ENCODE peak calls at places on chromosome 5, in eight cellular contexts. A is HFFc6; Y is fibroblast of mammary gland; F is effector memory CD8-positive, alpha-beta T cell; G is endothelial cell; K is fibroblast of lung; E is epithelial cell of proximal tubule; C is amygdala. L is an unnamed sample.

GRCh38 chr5:137051165-137051564 is 448.0 kb downstream of the SPOCK1 start:
- DNase-seq in E (no peak), Y (no peak), K (no peak), A (peak; percentile 31), G (no peak), F (no peak), C (no peak), L (no peak)

GRCh38 chr5:57324159-57324558 is 150.3 kb downstream of the GPBP1 start:
- DNase-seq in Y (no peak), F (no peak), K (peak; percentile 40), E (no peak), A (no peak), C (no peak), G (no peak), L (no peak)

GRCh38 chr5:36878421-36879088 is 2.0 kb downstream of the NIPBL start:
- DNase-seq in E (no peak), K (peak; percentile 51), A (peak; percentile 35), G (peak; percentile 23), F (no peak), C (no peak), Y (peak; percentile 55), L (no peak)

GRCh38 chr5:123700624-123701023 is 188.6 kb downstream of the CSNK1G3 start:
- DNase-seq in Y (peak; percentile 95), E (peak; percentile 97), G (no peak), A (peak; percentile 98), F (no peak), C (no peak), K (peak; percentile 89), L (no peak)

GRCh38 chr5:169701910-169702451 is 64.9 kb downstream of the DOCK2 start:
- DNase-seq in E (no peak), K (peak; percentile 76), Y (peak; percentile 67), C (peak; percentile 38), G (no peak), F (no peak), A (peak; percentile 62), L (no peak)

GRCh38 chr5:133944263-133945230 is 23.9 kb downstream of the C5orf15 start:
- DNase-seq in C (no peak), A (peak; percentile 45), Y (peak; percentile 57), E (no peak), F (no peak), G (peak; percentile 63), K (peak; percentile 60), L (peak; percentile 56)

GRCh38 chr5:59358497-59358896 is 535.0 kb downstream of the PDE4D start:
- DNase-seq in G (no peak), E (no peak), K (peak; percentile 78), A (no peak), Y (peak; percentile 11), F (no peak), C (no peak), L (no peak)

GRCh38 chr5:167594750-167595149 is 696.7 kb upstream of the WWC1 start:
- DNase-seq in C (no peak), K (no peak), E (no peak), F (no peak), A (no peak), G (no peak), Y (no peak), L (no peak)

GRCh38 chr5:39661026-39661779 is 236.4 kb upstream of the DAB2 start:
- DNase-seq in F (no peak), A (no peak), G (no peak), C (no peak), Y (peak; percentile 62), E (peak; percentile 33), K (peak; percentile 17), L (no peak)

GRCh38 chr5:143636951-143637528 is 174.9 kb upstream of the HMHB1 start:
- DNase-seq in Y (peak; percentile 63), F (no peak), K (peak; percentile 53), A (no peak), E (no peak), C (no peak), G (no peak), L (no peak)

GRCh38 chr5:81242906-81243436 is 9.8 kb downstream of the CKMT2 start:
- DNase-seq in G (no peak), Y (no peak), A (no peak), K (no peak), E (no peak), F (no peak), C (no peak), L (no peak)

GRCh38 chr5:9054821-9055589 is 490.9 kb downstream of the SEMA5A start:
- DNase-seq in F (no peak), A (peak; percentile 42), G (no peak), Y (no peak), C (no peak), E (no peak), K (no peak), L (no peak)

GRCh38 chr5:77920350-77921046 is 144.4 kb upstream of the TBCA start:
- DNase-seq in G (no peak), F (no peak), E (no peak), K (no peak), Y (no peak), A (no peak), C (no peak), L (no peak)

GRCh38 chr5:40626834-40627233 is 52.9 kb upstream of the PTGER4 start:
- DNase-seq in C (no peak), E (no peak), A (no peak), G (no peak), Y (no peak), K (no peak), F (no peak), L (no peak)

GRCh38 chr5:92119110-92119509 is 736.0 kb upstream of the ARRDC3 start:
- DNase-seq in A (no peak), Y (no peak), G (no peak), F (no peak), E (no peak), C (no peak), K (no peak), L (no peak)

GRCh38 chr5:74336286-74336685 is 304.2 kb downstream of the ENC1 start:
- DNase-seq in C (no peak), Y (peak; percentile 25), G (peak; percentile 17), F (no peak), E (no peak), A (no peak), K (no peak), L (no peak)

GRCh38 chr5:135488727-135489465 is 36.7 kb upstream of the TIFAB start:
- DNase-seq in G (peak; percentile 52), Y (peak; percentile 69), K (peak; percentile 75), C (peak; percentile 19), E (no peak), F (no peak), A (peak; percentile 66), L (no peak)

GRCh38 chr5:130710596-130710995 is 454.5 kb downstream of the HINT1 start:
- DNase-seq in E (no peak), Y (peak; percentile 68), F (no peak), A (no peak), K (peak; percentile 47), G (peak; percentile 8), C (no peak), L (no peak)

GRCh38 chr5:10537614-10538013 is 26.3 kb upstream of the ANKRD33B start:
- DNase-seq in A (no peak), K (no peak), E (no peak), F (no peak), Y (no peak), C (no peak), G (no peak), L (no peak)

GRCh38 chr5:73938280-73938937 is 312.4 kb downstream of the ARHGEF28 start:
- DNase-seq in C (no peak), E (peak; percentile 97), A (peak; percentile 94), Y (peak; percentile 94), G (no peak), K (peak; percentile 91), F (no peak), L (no peak)

GRCh38 chr5:74394924-74395880 is 245.3 kb downstream of the ENC1 start:
- DNase-seq in G (peak; percentile 25), C (no peak), A (no peak), F (no peak), K (no peak), Y (no peak), E (peak; percentile 63), L (peak; percentile 3)

GRCh38 chr5:176859916-176860315 is 39.2 kb downstream of the HK3 start:
- DNase-seq in C (no peak), K (no peak), Y (no peak), E (no peak), F (no peak), G (no peak), A (no peak), L (no peak)

GRCh38 chr5:9898319-9898718 is 268.2 kb upstream of the TAS2R1 start:
- DNase-seq in K (peak; percentile 47), C (peak; percentile 10), G (peak; percentile 36), E (no peak), A (peak; percentile 51), Y (peak; percentile 11), F (no peak), L (no peak)

GRCh38 chr5:14057289-14057688 is 85.9 kb upstream of the TRIO start:
- DNase-seq in F (no peak), E (no peak), K (no peak), Y (no peak), A (no peak), G (no peak), C (no peak), L (no peak)

GRCh38 chr5:172078726-172079345 is 72.4 kb upstream of the FBXW11 start:
- DNase-seq in Y (peak; percentile 23), F (no peak), C (no peak), A (no peak), G (no peak), K (peak; percentile 20), E (no peak), L (no peak)

GRCh38 chr5:676699-677076 is 16.5 kb downstream of the TPPP start:
- DNase-seq in E (no peak), C (no peak), A (no peak), F (no peak), K (no peak), Y (no peak), G (no peak), L (no peak)

GRCh38 chr5:37206733-37207132 is 42.4 kb downstream of the CPLANE1 start:
- DNase-seq in C (no peak), F (no peak), Y (no peak), G (no peak), A (no peak), K (no peak), E (no peak), L (no peak)

GRCh38 chr5:79329453-79329852 is 93.5 kb downstream of the JMY start:
- DNase-seq in A (no peak), C (no peak), F (no peak), G (no peak), E (no peak), K (no peak), Y (peak; percentile 7), L (no peak)

GRCh38 chr5:32583582-32584232 is 1.6 kb upstream of the SUB1 start:
- DNase-seq in Y (no peak), F (no peak), A (no peak), G (no peak), E (no peak), C (no peak), K (no peak), L (peak; percentile 78)

GRCh38 chr5:149419532-149420485 is 40.7 kb upstream of the IL17B start:
- DNase-seq in A (no peak), Y (peak; percentile 79), F (no peak), E (no peak), G (no peak), K (peak; percentile 77), C (no peak), L (no peak)

L was measured in naive B cell.